ENCODE peak calls at places on chromosomes 3 and 15, in four cellular contexts. One of them, this sample, is unnamed.

GRCh38 chr3:72245183-72245811 is 460.3 kb upstream of the PROK2 start:
- DNase-seq in HepG2: no peak
- DNase-seq in K562: no peak
- DNase-seq in H1: no peak
- DNase-seq in this sample: no peak

GRCh38 chr3:46921871-46922271 is 44.4 kb downstream of the PTH1R start:
- DNase-seq in HepG2: no peak
- DNase-seq in K562: no peak
- DNase-seq in H1: no peak
- DNase-seq in this sample: no peak

GRCh38 chr3:78338405-78338804 is 1298.5 kb downstream of the ROBO2 start:
- DNase-seq in H1: no peak
- DNase-seq in K562: no peak
- DNase-seq in HepG2: no peak
- DNase-seq in this sample: no peak

GRCh38 chr3:138939563-138940241 is 7.2 kb downstream of the FOXL2 start:
- DNase-seq in H1: peak; percentile 84
- DNase-seq in K562: no peak
- DNase-seq in HepG2: no peak
- DNase-seq in this sample: no peak

GRCh38 chr15:42155546-42156265 is 730 bp downstream of the PLA2G4F start:
- DNase-seq in H1: no peak
- DNase-seq in HepG2: no peak
- DNase-seq in K562: peak; percentile 24
- DNase-seq in this sample: no peak

GRCh38 chr3:161310649-161311423 is 60.5 kb downstream of the SPTSSB start:
- DNase-seq in H1: no peak
- DNase-seq in K562: no peak
- DNase-seq in HepG2: no peak
- DNase-seq in this sample: no peak

GRCh38 chr15:99202176-99202552 is 47.2 kb downstream of the TTC23 start:
- DNase-seq in H1: no peak
- DNase-seq in HepG2: no peak
- DNase-seq in K562: no peak
- DNase-seq in this sample: no peak

GRCh38 chr3:35659808-35660207 is 20.5 kb downstream of the ARPP21 start:
- DNase-seq in HepG2: peak; percentile 2
- DNase-seq in K562: no peak
- DNase-seq in H1: no peak
- DNase-seq in this sample: peak; percentile 41

GRCh38 chr3:14649466-14649865 is 2.1 kb upstream of the CCDC174 start:
- DNase-seq in HepG2: no peak
- DNase-seq in K562: no peak
- DNase-seq in H1: no peak
- DNase-seq in this sample: no peak

GRCh38 chr3:121995190-121996137 is 26.6 kb downstream of the ILDR1 start:
- DNase-seq in H1: peak; percentile 70
- DNase-seq in K562: peak; percentile 51
- DNase-seq in HepG2: peak; percentile 52
- DNase-seq in this sample: peak; percentile 21

GRCh38 chr3:53082736-53083135 is 36.9 kb upstream of the SFMBT1 start:
- DNase-seq in HepG2: no peak
- DNase-seq in H1: no peak
- DNase-seq in K562: no peak
- DNase-seq in this sample: no peak

GRCh38 chr3:53083949-53084309 is 38.1 kb upstream of the SFMBT1 start:
- DNase-seq in HepG2: no peak
- DNase-seq in H1: no peak
- DNase-seq in K562: peak; percentile 63
- DNase-seq in this sample: no peak

GRCh38 chr3:53084310-53085001 is 38.6 kb upstream of the SFMBT1 start:
- DNase-seq in HepG2: peak; percentile 41
- DNase-seq in H1: no peak
- DNase-seq in K562: peak; percentile 54
- DNase-seq in this sample: no peak

GRCh38 chr3:53085476-53085875 is 39.6 kb upstream of the SFMBT1 start:
- DNase-seq in H1: no peak
- DNase-seq in HepG2: no peak
- DNase-seq in K562: no peak
- DNase-seq in this sample: no peak

GRCh38 chr3:53083496-53083895 is 37.6 kb upstream of the SFMBT1 start:
- DNase-seq in HepG2: no peak
- DNase-seq in K562: peak; percentile 16
- DNase-seq in H1: no peak
- DNase-seq in this sample: no peak
- TF ChIP-seq RNF2 in HepG2: no peak
- TF ChIP-seq RNF2 in K562: no peak
- TF ChIP-seq RNF2 in H1: no peak
- TF ChIP-seq RNF2 in this sample: no peak

DNA sequence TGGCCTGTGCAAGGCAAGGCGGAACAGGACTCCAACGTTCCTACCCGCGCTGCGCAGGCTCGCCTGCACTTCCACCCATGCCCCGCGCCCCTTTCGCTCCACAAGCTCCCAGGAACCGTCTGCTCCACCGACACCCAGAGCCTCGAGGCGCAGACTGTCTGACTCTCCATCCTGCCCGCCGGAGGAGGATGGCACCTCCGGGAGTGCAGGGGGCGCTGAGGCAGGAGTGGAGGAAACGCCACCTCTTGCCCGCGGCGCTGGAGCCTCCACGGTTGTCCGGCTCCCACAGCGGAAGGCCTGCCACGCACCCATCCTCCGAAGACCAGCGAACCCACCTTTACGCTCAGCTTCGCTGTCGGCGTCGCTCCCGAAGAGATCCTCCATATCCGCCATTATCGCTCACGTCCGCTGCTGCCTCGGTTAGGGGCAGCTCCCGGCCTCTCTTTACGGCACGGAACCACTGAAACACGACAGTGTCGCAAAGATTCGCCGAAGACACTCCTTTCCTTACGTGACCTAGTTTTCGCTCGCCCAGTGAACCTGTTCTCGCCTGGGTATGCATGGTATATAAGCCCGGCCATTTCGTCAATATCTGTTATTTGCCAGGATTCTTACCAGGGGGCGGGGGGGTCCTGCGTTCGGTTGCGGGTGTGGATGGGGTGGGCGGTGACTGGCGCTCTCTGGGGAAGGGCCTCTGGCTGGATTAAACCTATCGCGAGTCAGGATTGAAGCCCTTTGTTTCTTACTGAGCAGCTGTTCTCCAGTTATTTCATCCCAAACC is at the start of gene LEO1:
- DNase-seq in HepG2: peak; percentile 96
- DNase-seq in K562: peak; percentile 96
- DNase-seq in H1: peak; percentile 83
- DNase-seq in this sample: peak; percentile 99
- TF ChIP-seq POLR2A in HepG2: peak; percentile 76
- TF ChIP-seq POLR2A in K562: peak; percentile 96
- TF ChIP-seq POLR2A in H1: peak; percentile 86
- TF ChIP-seq POLR2A in this sample: peak; percentile 93

GRCh38 chr3:194995922-194996321 is 275.0 kb downstream of the XXYLT1 start:
- DNase-seq in HepG2: no peak
- DNase-seq in H1: no peak
- DNase-seq in K562: no peak
- DNase-seq in this sample: no peak
- TF ChIP-seq RNF2 in HepG2: no peak
- TF ChIP-seq RNF2 in H1: no peak
- TF ChIP-seq RNF2 in K562: no peak
- TF ChIP-seq RNF2 in this sample: no peak

GRCh38 chr3:49720383-49721164 is 1.1 kb upstream of the AMIGO3 start:
- DNase-seq in HepG2: no peak
- DNase-seq in H1: no peak
- DNase-seq in K562: no peak
- DNase-seq in this sample: no peak

GRCh38 chr3:49718419-49719213 is 868 bp downstream of the AMIGO3 start:
- DNase-seq in K562: no peak
- DNase-seq in HepG2: no peak
- DNase-seq in H1: peak; percentile 75
- DNase-seq in this sample: no peak

GRCh38 chr3:49721165-49721860 is 1.8 kb upstream of the AMIGO3 start:
- DNase-seq in HepG2: no peak
- DNase-seq in H1: no peak
- DNase-seq in K562: no peak
- DNase-seq in this sample: no peak

GRCh38 chr3:49717539-49718418 is 1.7 kb downstream of the AMIGO3 start:
- DNase-seq in H1: peak; percentile 42
- DNase-seq in HepG2: no peak
- DNase-seq in K562: no peak
- DNase-seq in this sample: no peak

GRCh38 chr3:49719214-49719884 is at the start of gene AMIGO3:
- DNase-seq in HepG2: no peak
- DNase-seq in H1: peak; percentile 97
- DNase-seq in K562: peak; percentile 31
- DNase-seq in this sample: peak; percentile 82
- TF ChIP-seq POLR2A in HepG2: no peak
- TF ChIP-seq POLR2A in H1: no peak
- TF ChIP-seq POLR2A in K562: no peak
- TF ChIP-seq POLR2A in this sample: peak; percentile 63

GRCh38 chr3:169260296-169260695 is 403.2 kb downstream of the MECOM start:
- DNase-seq in HepG2: no peak
- DNase-seq in K562: no peak
- DNase-seq in H1: no peak
- DNase-seq in this sample: no peak
- TF ChIP-seq RNF2 in HepG2: no peak
- TF ChIP-seq RNF2 in K562: no peak
- TF ChIP-seq RNF2 in H1: no peak
- TF ChIP-seq RNF2 in this sample: no peak

GRCh38 chr3:9400626-9401025 is 3.2 kb downstream of the SETD5 start:
- DNase-seq in H1: no peak
- DNase-seq in K562: peak; percentile 74
- DNase-seq in HepG2: no peak
- DNase-seq in this sample: no peak

GRCh38 chr3:9397911-9398714 is 698 bp downstream of the SETD5 start:
- DNase-seq in K562: peak; percentile 73
- DNase-seq in HepG2: peak; percentile 40
- DNase-seq in H1: peak; percentile 65
- DNase-seq in this sample: peak; percentile 48

GRCh38 chr3:9397331-9397910 is at the start of gene SETD5:
- DNase-seq in H1: peak; percentile 100
- DNase-seq in HepG2: peak; percentile 89
- DNase-seq in K562: peak; percentile 98
- DNase-seq in this sample: peak; percentile 96

GRCh38 chr3:9399746-9400145 is 2.3 kb downstream of the SETD5 start:
- DNase-seq in HepG2: peak; percentile 79
- DNase-seq in H1: no peak
- DNase-seq in K562: peak; percentile 90
- DNase-seq in this sample: no peak

DNA sequence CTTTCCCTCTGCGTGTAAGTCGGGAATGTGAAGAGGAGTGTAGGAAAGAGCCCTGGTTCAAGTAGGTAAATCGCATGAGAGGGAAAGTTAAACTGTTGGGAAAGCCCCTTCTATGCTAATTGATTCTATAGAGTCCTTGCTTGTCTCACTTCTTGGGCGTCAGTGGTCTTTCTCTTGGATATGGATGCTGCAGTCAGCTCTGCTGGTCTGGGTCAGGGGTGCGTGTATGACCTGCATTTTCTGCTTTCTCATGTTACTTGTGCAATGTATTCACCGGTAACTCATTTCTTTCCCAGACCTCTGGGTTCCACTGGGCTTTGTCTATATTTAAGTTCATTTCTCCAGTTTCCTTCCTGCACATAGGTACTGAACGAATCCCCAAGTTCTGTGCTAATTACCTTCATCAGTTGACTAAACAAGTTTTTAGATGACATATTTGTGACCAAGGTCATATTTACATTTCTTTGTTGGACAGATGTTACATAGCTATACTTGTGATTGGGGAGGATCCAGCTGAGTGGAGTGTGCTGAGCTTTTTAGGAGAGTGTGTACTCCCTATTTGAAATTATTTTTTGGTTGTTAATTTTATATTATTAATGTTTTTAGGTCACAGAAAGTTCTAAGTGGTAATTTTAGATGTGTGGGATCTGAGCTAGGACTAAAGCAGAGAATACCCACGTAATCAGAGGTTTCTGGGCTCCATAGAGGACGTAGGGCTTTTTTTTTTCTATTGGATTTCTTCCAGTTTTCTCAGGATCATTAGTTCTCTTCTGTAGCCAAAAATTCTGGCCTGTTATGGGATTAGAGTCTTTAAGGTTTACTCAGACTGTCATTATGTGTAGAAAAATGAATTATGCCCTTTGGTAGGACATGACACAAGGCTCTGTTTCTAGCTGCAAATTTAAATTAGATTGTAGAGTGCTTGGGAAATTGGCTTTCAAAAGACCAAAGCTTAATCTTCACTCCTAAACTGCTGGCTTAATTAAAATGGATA is 1.6 kb downstream of the SETD5 start:
- DNase-seq in K562: peak; percentile 80
- DNase-seq in HepG2: peak; percentile 62
- DNase-seq in H1: no peak
- DNase-seq in this sample: peak; percentile 58
- TF ChIP-seq POLR2A in K562: peak; percentile 34
- TF ChIP-seq POLR2A in HepG2: no peak
- TF ChIP-seq POLR2A in H1: peak; percentile 56
- TF ChIP-seq POLR2A in this sample: no peak

DNA sequence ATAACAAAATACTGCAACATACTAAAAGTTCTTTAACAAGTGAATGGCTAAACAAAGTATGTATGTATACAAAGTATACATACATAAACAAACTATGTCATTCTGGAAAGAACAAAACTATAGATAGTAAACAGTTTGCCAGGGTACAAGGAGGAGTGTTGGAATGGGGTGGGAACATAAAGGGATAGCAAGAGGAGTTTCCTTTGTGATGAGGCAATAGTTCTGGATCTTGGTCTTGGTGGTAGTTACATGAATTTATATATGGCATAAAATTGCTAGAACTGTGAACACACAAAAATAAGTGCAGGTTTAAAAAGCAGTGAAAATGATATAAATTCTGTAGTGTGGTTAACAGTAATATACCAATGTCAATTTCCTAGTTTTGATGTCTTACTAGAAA is 22.0 kb downstream of the ZNF148 start:
- DNase-seq in H1: no peak
- DNase-seq in HepG2: no peak
- DNase-seq in K562: no peak
- DNase-seq in this sample: no peak
- TF ChIP-seq RNF2 in H1: no peak
- TF ChIP-seq RNF2 in HepG2: no peak
- TF ChIP-seq RNF2 in K562: no peak
- TF ChIP-seq RNF2 in this sample: no peak

DNA sequence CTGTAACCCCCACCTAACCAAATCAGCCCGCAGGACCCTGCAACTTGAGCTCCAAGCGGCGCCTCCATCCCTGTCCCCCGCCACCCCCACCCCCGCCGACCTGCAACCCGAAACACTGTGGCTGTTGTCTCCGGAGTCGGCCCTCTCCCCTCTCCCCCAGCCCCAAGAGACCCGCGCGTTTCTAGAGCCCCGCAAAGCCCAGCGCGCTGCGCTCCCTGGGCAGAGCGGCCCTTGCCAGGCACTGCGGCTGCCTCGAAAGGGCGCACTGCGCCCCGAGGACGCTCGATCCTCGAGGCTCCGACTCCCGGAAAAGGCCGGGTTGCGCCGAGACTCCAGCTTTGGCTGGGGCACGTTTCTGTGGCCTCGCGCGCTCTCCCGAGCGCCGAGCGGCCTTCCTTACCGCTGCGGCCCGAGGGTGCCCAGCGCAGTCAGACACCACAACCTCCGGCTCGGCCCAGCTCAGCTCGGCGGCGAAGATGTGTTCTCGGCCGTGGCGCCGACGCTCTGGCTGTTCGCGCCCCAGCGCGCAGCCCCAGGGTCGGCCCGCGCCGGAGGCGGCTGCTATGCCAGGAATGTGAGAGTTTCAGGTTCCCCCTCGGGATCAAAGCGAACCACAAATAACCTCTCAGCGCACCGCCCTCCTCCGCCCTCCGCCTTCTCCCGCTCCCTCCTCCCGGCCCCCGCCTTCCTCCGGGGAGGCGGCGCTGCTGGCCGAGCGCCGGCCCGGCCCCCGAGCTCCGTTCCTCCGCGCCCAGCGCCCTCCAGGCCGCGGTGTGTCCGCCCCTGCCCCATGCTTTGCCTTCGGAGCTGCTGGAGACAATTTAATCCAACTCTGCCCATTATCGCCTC is at the start of gene AMOTL2:
- DNase-seq in K562: peak; percentile 31
- DNase-seq in HepG2: peak; percentile 89
- DNase-seq in H1: peak; percentile 92
- DNase-seq in this sample: peak; percentile 90
- TF ChIP-seq POLR2A in K562: no peak
- TF ChIP-seq POLR2A in HepG2: peak; percentile 84
- TF ChIP-seq POLR2A in H1: no peak
- TF ChIP-seq POLR2A in this sample: peak; percentile 63